ENCODE peak calls at places on chromosomes 3 and 15, in six cellular contexts. O is A172, Y is upper lobe of right lung, T is H9, E is T-helper 17 cell, M is activated T-cell treated with anti-CD3 and anti-CD28 coated beads for 1 hour. Q is an unnamed sample.

GRCh38 chr3:127836004-127836882 is 13.9 kb upstream of the MGLL start:
- DNase-seq in E (no peak), T (no peak), O (no peak), M (no peak), Y (no peak), Q (no peak)

GRCh38 chr15:31263751-31264533 is 62.7 kb upstream of the KLF13 start:
- DNase-seq in T (peak), E (peak), O (no peak), M (peak), Y (peak), Q (peak)

GRCh38 chr3:36380171-36381031 is at the start of gene STAC:
- DNase-seq in Y (peak), E (no peak), M (no peak), T (peak), O (peak), Q (no peak)

GRCh38 chr3:183073839-183074615 is 25.3 kb downstream of the MCCC1 start:
- DNase-seq in Y (no peak), O (peak), E (no peak), M (no peak), T (no peak), Q (no peak)

GRCh38 chr3:35638640-35639250 is 580 bp upstream of the ARPP21 start:
- DNase-seq in M (no peak), Y (no peak), T (no peak), O (no peak), E (no peak), Q (no peak)

GRCh38 chr15:67783303-67783702 is 42.0 kb upstream of the SKOR1 start:
- DNase-seq in Y (no peak), O (no peak), T (no peak), E (no peak), M (peak), Q (peak)

GRCh38 chr3:52385157-52385556 is 59.7 kb downstream of the SEMA3G start:
- DNase-seq in Y (no peak), T (peak), E (no peak), M (no peak), O (peak), Q (no peak)

GRCh38 chr3:129389572-129389937 is 38.9 kb downstream of the EFCAB12 start:
- DNase-seq in E (no peak), Y (no peak), O (peak), T (no peak), M (no peak), Q (no peak)

GRCh38 chr3:141877911-141878310 is 1.5 kb downstream of the ATP1B3 start:
- DNase-seq in M (no peak), T (no peak), O (peak), Y (no peak), E (no peak), Q (no peak)

GRCh38 chr3:112688819-112689218 is 47.9 kb upstream of the CCDC80 start:
- DNase-seq in M (no peak), O (peak), Y (no peak), E (no peak), T (no peak), Q (no peak)

GRCh38 chr3:120726784-120727183 is 15.5 kb downstream of the RABL3 start:
- DNase-seq in E (no peak), O (no peak), T (no peak), M (no peak), Y (no peak), Q (no peak)

GRCh38 chr3:118966700-118967099 is 67.9 kb downstream of the IGSF11 start:
- DNase-seq in E (no peak), O (no peak), Y (no peak), T (no peak), M (no peak), Q (no peak)

GRCh38 chr3:165463546-165463945 is 267.4 kb upstream of the SLITRK3 start:
- DNase-seq in M (no peak), Y (no peak), O (no peak), E (no peak), T (no peak), Q (no peak)

GRCh38 chr3:28317438-28318022 is 31.0 kb upstream of the ZCWPW2 start:
- DNase-seq in E (no peak), M (no peak), T (no peak), Y (no peak), O (peak), Q (peak)

GRCh38 chr15:54482251-54482650 is 504.0 kb downstream of the UNC13C start:
- DNase-seq in Y (no peak), T (no peak), O (no peak), E (no peak), M (no peak), Q (no peak)

GRCh38 chr15:42595641-42596240 is 20.3 kb downstream of the STARD9 start:
- DNase-seq in Y (no peak), O (no peak), E (no peak), T (no peak), M (no peak), Q (no peak)

GRCh38 chr15:89383635-89384604 is 49.3 kb upstream of the POLG start:
- DNase-seq in Y (no peak), M (no peak), E (no peak), T (peak), O (no peak), Q (no peak)

GRCh38 chr15:89359471-89360293 is 25.1 kb upstream of the POLG start:
- DNase-seq in Y (no peak), E (no peak), T (no peak), O (no peak), M (no peak), Q (no peak)

GRCh38 chr3:30984855-30985793 is 90.7 kb upstream of the GADL1 start:
- DNase-seq in E (no peak), M (no peak), T (no peak), Y (no peak), O (no peak), Q (no peak)

GRCh38 chr3:24505678-24506560 is 11.3 kb upstream of the THRB start:
- DNase-seq in E (no peak), Y (no peak), T (no peak), M (no peak), O (no peak), Q (no peak)

GRCh38 chr3:78221796-78222195 is 1181.9 kb downstream of the ROBO2 start:
- DNase-seq in E (no peak), Y (no peak), O (no peak), M (no peak), T (no peak), Q (no peak)

GRCh38 chr3:122315619-122316018 is 9.4 kb upstream of the CSTA start:
- DNase-seq in Y (no peak), E (no peak), O (no peak), M (no peak), T (peak), Q (no peak)

GRCh38 chr3:13023251-13024055 is 49.8 kb downstream of the IQSEC1 start:
- DNase-seq in Y (peak), E (no peak), M (no peak), T (no peak), O (peak), Q (no peak)

GRCh38 chr3:194134231-194134756 is 1.7 kb upstream of the HES1 start:
- DNase-seq in O (no peak), Y (peak), E (peak), T (no peak), M (no peak), Q (peak)

GRCh38 chr3:170196833-170197232 is 15.3 kb upstream of the PHC3 start:
- DNase-seq in M (no peak), T (no peak), E (no peak), O (peak), Y (no peak), Q (no peak)

GRCh38 chr3:48989126-48989795 is 780 bp upstream of the P4HTM start:
- DNase-seq in Y (no peak), M (no peak), T (no peak), E (no peak), O (peak), Q (no peak)

GRCh38 chr3:98779936-98780335 is 16.8 kb downstream of the ST3GAL6 start:
- DNase-seq in M (no peak), T (no peak), O (no peak), Y (no peak), E (no peak), Q (no peak)

GRCh38 chr3:192851821-192852352 is 65.8 kb downstream of the MB21D2 start:
- DNase-seq in O (peak), E (no peak), T (no peak), M (no peak), Y (peak), Q (no peak)

GRCh38 chr3:43087249-43087776 is 18.6 kb downstream of the POMGNT2 start:
- DNase-seq in T (no peak), O (no peak), M (no peak), E (no peak), Y (no peak), Q (no peak)